ENCODE peak calls at places on chromosomes 16 and 17, in ten cellular contexts. Q, C, K, I, H, R, F, P, X and N are unnamed samples.

GRCh38 chr17:4938069-4938491 is 1.8 kb downstream of the SLC25A11 start:
- DNase-seq in Q (no peak), C (no peak), K (no peak), I (no peak), H (no peak), R (no peak), F (no peak), P (no peak), X (no peak), N (no peak)

GRCh38 chr17:1630662-1631061 is 2.0 kb upstream of the SLC43A2 start:
- DNase-seq in Q (no peak), C (no peak), K (no peak), I (no peak), H (no peak), R (no peak), F (no peak), P (no peak), X (no peak), N (peak; percentile 30)

GRCh38 chr16:1200014-1200627 is 24.9 kb downstream of the TPSG1 start:
- DNase-seq in Q (no peak), C (no peak), K (no peak), I (no peak), H (no peak), R (no peak), F (no peak), P (no peak), X (no peak), N (no peak)

GRCh38 chr17:7380855-7381683 is at the start of gene TNK1:
- DNase-seq in Q (no peak), C (no peak), K (peak; percentile 74), I (no peak), H (no peak), R (peak; percentile 63), F (no peak), P (no peak), X (no peak), N (no peak)

GRCh38 chr16:12288537-12289174 is 312.1 kb downstream of the SNX29 start:
- DNase-seq in Q (no peak), C (no peak), K (no peak), I (no peak), H (no peak), R (no peak), F (no peak), P (no peak), X (no peak), N (no peak)

GRCh38 chr17:82698974-82699442 is 510 bp upstream of the RAB40B start:
- DNase-seq in Q (no peak), C (no peak), K (no peak), I (no peak), H (no peak), R (no peak), F (no peak), P (no peak), X (no peak), N (no peak)

GRCh38 chr17:41678907-41679739 is 9.6 kb upstream of the EIF1 start:
- DNase-seq in Q (no peak), C (peak; percentile 80), K (no peak), I (peak; percentile 40), H (peak; percentile 79), R (peak; percentile 35), F (peak; percentile 63), P (peak; percentile 70), X (no peak), N (peak; percentile 28)

GRCh38 chr17:73798111-73798748 is 154.0 kb upstream of the SDK2 start:
- DNase-seq in Q (no peak), C (peak; percentile 100), K (no peak), I (no peak), H (peak; percentile 94), R (peak; percentile 94), F (no peak), P (peak; percentile 44), X (peak; percentile 1), N (peak; percentile 96)

GRCh38 chr17:40307001-40307690 is 1.8 kb upstream of the RARA start:
- DNase-seq in Q (peak; percentile 81), C (no peak), K (no peak), I (no peak), H (peak; percentile 64), R (no peak), F (no peak), P (no peak), X (no peak), N (peak; percentile 72)

GRCh38 chr17:9414471-9414870 is 161.1 kb downstream of the STX8 start:
- DNase-seq in Q (no peak), C (no peak), K (no peak), I (no peak), H (no peak), R (no peak), F (no peak), P (no peak), X (no peak), N (no peak)